ENCODE peak calls at places on chromosome 21, in four cellular contexts. M is GM12878, O is K562, E is HepG2. A is an unnamed sample.

GRCh38 chr21:17343055-17343454 is 169.8 kb upstream of the CXADR start:
- DNase-seq in E (peak; percentile 32), O (peak; percentile 25), M (no peak), A (no peak)

GRCh38 chr21:27645285-27645684 is 678.4 kb upstream of the ADAMTS5 start:
- DNase-seq in O (no peak), E (no peak), M (no peak), A (no peak)

GRCh38 chr21:36260030-36260787 is 59.8 kb upstream of the MORC3 start:
- DNase-seq in E (peak; percentile 55), O (peak; percentile 74), M (peak; percentile 53), A (peak; percentile 34)

GRCh38 chr21:28431022-28431421 is 561.7 kb downstream of the LTN1 start:
- DNase-seq in E (no peak), M (no peak), O (no peak), A (no peak)

GRCh38 chr21:25169370-25169769 is 437.9 kb downstream of the MRPL39 start:
- DNase-seq in M (no peak), E (no peak), O (no peak), A (no peak)

GRCh38 chr21:36569511-36569910 is 89.6 kb upstream of the CLDN14 start:
- DNase-seq in M (no peak), O (no peak), E (no peak), A (no peak)

GRCh38 chr21:10272216-10272615 is 249.2 kb upstream of the TPTE start:
- DNase-seq in M (no peak), O (no peak), E (peak; percentile 9), A (no peak)

GRCh38 chr21:15277498-15277897 is 212.7 kb upstream of the NRIP1 start:
- DNase-seq in M (no peak), O (no peak), E (no peak), A (no peak)

GRCh38 chr21:34202553-34203332 is 129.4 kb downstream of the MRPS6 start:
- DNase-seq in M (no peak), E (no peak), O (no peak), A (peak; percentile 63)

GRCh38 chr21:38859852-38860251 is 54.1 kb downstream of the ETS2 start:
- DNase-seq in M (no peak), O (no peak), E (no peak), A (no peak)

GRCh38 chr21:33229099-33229775 is 501 bp upstream of the IFNAR2 start:
- DNase-seq in M (no peak), O (no peak), E (no peak), A (no peak)

GRCh38 chr21:41630249-41630648 is 122.3 kb upstream of the TMPRSS2 start:
- DNase-seq in M (no peak), E (no peak), O (peak; percentile 18), A (no peak)

GRCh38 chr21:38531610-38532009 is 33.3 kb upstream of the ERG start:
- DNase-seq in M (no peak), E (no peak), O (no peak), A (no peak)

GRCh38 chr21:38915546-38915945 is 109.8 kb downstream of the ETS2 start:
- DNase-seq in M (no peak), O (no peak), E (no peak), A (no peak)

GRCh38 chr21:33546076-33546475 is 3.2 kb downstream of the SON start:
- DNase-seq in E (no peak), M (no peak), O (no peak), A (no peak)

GRCh38 chr21:33543505-33544129 is 779 bp downstream of the SON start:
- DNase-seq in E (no peak), M (no peak), O (peak; percentile 90), A (peak; percentile 78)

GRCh38 chr21:34620084-34620665 is 5.3 kb upstream of the RCAN1 start:
- DNase-seq in E (no peak), M (no peak), O (peak; percentile 54), A (no peak)

GRCh38 chr21:36207577-36208320 is 51.1 kb downstream of the DOP1B start:
- DNase-seq in E (no peak), M (no peak), O (no peak), A (no peak)

GRCh38 chr21:28485301-28486022 is 507.2 kb downstream of the LTN1 start:
- DNase-seq in O (no peak), M (no peak), E (no peak), A (no peak)

GRCh38 chr21:35861656-35862055 is 198.7 kb downstream of the SETD4 start:
- DNase-seq in O (no peak), E (no peak), M (no peak), A (no peak)

GRCh38 chr21:26587621-26588260 is 14.7 kb upstream of the CYYR1 start:
- DNase-seq in M (no peak), O (no peak), E (no peak), A (no peak)
- TF ChIP-seq NR2C2 in M (no peak), O (no peak), E (no peak), A (no peak)

GRCh38 chr21:40512590-40512989 is 334.4 kb downstream of the DSCAM start:
- DNase-seq in E (no peak), O (peak; percentile 48), M (no peak), A (peak; percentile 73)
- TF ChIP-seq CREM in E (no peak), O (no peak), M (no peak), A (no peak)

GRCh38 chr21:42799516-42799915 is 79.8 kb downstream of the WDR4 start:
- DNase-seq in E (no peak), O (no peak), M (peak; percentile 26), A (no peak)
- TF ChIP-seq NR2C2 in E (no peak), O (no peak), M (no peak), A (no peak)

DNA sequence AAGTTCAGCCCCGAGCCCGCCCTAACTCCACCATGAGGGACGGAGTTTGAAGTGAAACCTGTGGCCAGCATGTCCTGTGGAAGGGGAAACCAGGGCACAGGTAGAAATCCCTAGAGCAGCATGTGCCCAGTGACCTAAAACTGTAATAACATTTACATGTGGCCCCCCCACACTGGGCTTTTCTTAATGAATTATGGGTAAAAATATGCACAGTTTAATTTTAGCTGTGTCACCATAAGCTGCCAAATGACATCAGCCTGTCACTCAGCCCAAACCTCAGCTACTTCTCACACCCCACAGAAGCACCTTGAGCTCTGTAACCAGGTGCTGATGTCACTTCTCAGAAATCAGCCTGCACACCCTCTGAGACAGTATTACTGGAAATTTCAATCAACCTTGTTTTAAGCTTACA is 50.0 kb upstream of the SLC19A1 start:
- DNase-seq in E (no peak), O (peak; percentile 80), M (peak; percentile 73), A (peak; percentile 4)
- TF ChIP-seq CREM in E (no peak), O (peak; percentile 79), M (peak; percentile 76), A (no peak)